ENCODE peak calls at places on chromosomes 4 and X, in six cellular contexts. P is IMR-90, Q is activated T-cell treated with anti-CD3 and anti-CD28 coated beads for 4 hours, L is GM12865, Y is T-helper 2 cell, D is NCI-H1092. H is an unnamed sample.

GRCh38 chrX:131763674-131764073 is 219.8 kb downstream of the OR13H1 start:
- DNase-seq in Q (no peak), Y (no peak), P (peak), D (no peak), L (peak), H (no peak)

GRCh38 chr4:169612869-169613859 is 781 bp upstream of the NEK1 start:
- DNase-seq in Q (peak), L (peak), D (peak), P (peak), Y (peak), H (peak)

GRCh38 chrX:132677233-132677716 is 188.4 kb upstream of the MBNL3 start:
- DNase-seq in P (no peak), L (no peak), Q (no peak), D (no peak), Y (no peak), H (peak)

GRCh38 chr4:137768196-137768595 is 235.9 kb upstream of the PCDH18 start:
- DNase-seq in Y (no peak), Q (no peak), P (peak), D (no peak), L (no peak), H (no peak)

GRCh38 chr4:56048621-56049427 is 100.1 kb downstream of the CEP135 start:
- DNase-seq in Q (no peak), L (peak), D (peak), P (peak), Y (peak), H (no peak)

GRCh38 chr4:83962492-83962891 is 426.6 kb downstream of the GPAT3 start:
- DNase-seq in Q (no peak), Y (no peak), L (no peak), P (no peak), D (no peak), H (no peak)

GRCh38 chrX:124699876-124700275 is 353.5 kb downstream of the SH2D1A start:
- DNase-seq in Y (no peak), L (no peak), Q (no peak), P (no peak), D (no peak), H (no peak)

GRCh38 chr4:81030617-81031388 is at the start of gene BMP3:
- DNase-seq in D (no peak), Y (no peak), Q (no peak), L (peak), P (peak), H (no peak)

GRCh38 chr4:10006236-10006603 is 15.1 kb downstream of the SLC2A9 start:
- DNase-seq in D (no peak), Y (no peak), L (peak), P (no peak), Q (no peak), H (no peak)

GRCh38 chrX:56788229-56788628 is 59.2 kb downstream of the NBDY start:
- DNase-seq in Y (no peak), D (no peak), Q (no peak), L (no peak), P (peak), H (no peak)

GRCh38 chrX:16712116-16712824 is at the start of gene CTPS2:
- DNase-seq in L (peak), P (peak), Y (peak), D (peak), Q (peak), H (peak)

GRCh38 chr4:102807345-102807744 is 20.0 kb downstream of the UBE2D3 start:
- DNase-seq in P (no peak), Q (no peak), L (no peak), D (no peak), Y (no peak), H (no peak)

GRCh38 chr4:42104521-42104920 is 47.9 kb downstream of the BEND4 start:
- DNase-seq in Q (no peak), Y (no peak), P (peak), L (no peak), D (no peak), H (no peak)